ENCODE peak calls at places on chromosomes 2 and 18, in four cellular contexts. E is sigmoid colon, G is transverse colon, Z is K562. L is an unnamed sample.

GRCh38 chr2:63622751-63623150 is 34.0 kb downstream of the MDH1 start:
- DNase-seq in G (no peak), Z (no peak), E (no peak), L (no peak)

GRCh38 chr2:201971516-201972228 is 62.0 kb upstream of the FZD7 start:
- DNase-seq in G (no peak), Z (no peak), E (peak; percentile 24), L (no peak)

GRCh38 chr2:5544205-5544786 is 147.9 kb upstream of the SOX11 start:
- DNase-seq in E (no peak), Z (no peak), G (no peak), L (no peak)

GRCh38 chr2:176176233-176176632 is 12.2 kb upstream of the HOXD1 start:
- DNase-seq in E (no peak), G (no peak), Z (no peak), L (no peak)

GRCh38 chr2:239321596-239322413 is 79.0 kb downstream of the HDAC4 start:
- DNase-seq in G (no peak), Z (no peak), E (no peak), L (no peak)

GRCh38 chr2:25362564-25363145 is 20.9 kb upstream of the DNMT3A start:
- DNase-seq in E (peak; percentile 79), G (peak; percentile 71), Z (no peak), L (no peak)

GRCh38 chr2:35447210-35447609 is 908.4 kb upstream of the CRIM1 start:
- DNase-seq in G (no peak), Z (no peak), E (no peak), L (no peak)

GRCh38 chr18:25563816-25564370 is 211.9 kb upstream of the ZNF521 start:
- DNase-seq in E (no peak), Z (no peak), G (no peak), L (no peak)

GRCh38 chr2:131034122-131035051 is 58.9 kb downstream of the FAM168B start:
- DNase-seq in G (no peak), Z (no peak), E (peak; percentile 63), L (no peak)

GRCh38 chr2:111042772-111043771 is 77.6 kb upstream of the BCL2L11 start:
- DNase-seq in Z (no peak), E (no peak), G (no peak), L (no peak)

GRCh38 chr2:111037136-111037535 is 83.6 kb upstream of the BCL2L11 start:
- DNase-seq in Z (no peak), G (no peak), E (no peak), L (no peak)

GRCh38 chr2:111041398-111042202 is 79.1 kb upstream of the BCL2L11 start:
- DNase-seq in E (no peak), Z (no peak), G (no peak), L (no peak)

GRCh38 chr2:111042261-111042660 is 78.5 kb upstream of the BCL2L11 start:
- DNase-seq in G (no peak), E (no peak), Z (no peak), L (no peak)

DNA sequence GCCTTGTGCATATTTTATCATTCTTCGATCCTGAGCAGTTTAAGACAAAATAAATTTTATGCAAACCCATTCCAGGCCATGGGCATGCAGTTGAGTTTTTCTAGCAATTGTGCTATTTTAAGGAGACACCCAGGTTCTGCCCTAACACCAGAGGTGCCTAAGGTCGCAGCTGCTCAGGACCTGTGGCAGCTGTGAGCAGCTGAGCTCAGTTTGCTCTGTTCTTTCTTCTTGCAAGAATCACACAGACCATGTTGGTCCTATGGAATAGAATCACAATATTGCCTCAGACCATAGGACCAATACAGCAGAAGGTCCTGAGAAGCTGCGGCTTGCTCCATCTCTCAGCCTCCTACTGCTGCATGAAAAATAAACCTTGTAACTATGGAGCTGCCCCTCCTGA is 80.7 kb upstream of the BCL2L11 start:
- DNase-seq in G (no peak), E (no peak), Z (no peak), L (no peak)
- H3K4me3 ChIP-seq in G (no peak overlapping the region), E (no peak overlapping the region), Z (no peak overlapping the region), L (no peak overlapping the region)

GRCh38 chr2:235049719-235050118 is 97.9 kb downstream of the SH3BP4 start:
- DNase-seq in E (peak; percentile 56), Z (no peak), G (no peak), L (no peak)

GRCh38 chr2:235049069-235049468 is 97.3 kb downstream of the SH3BP4 start:
- DNase-seq in Z (no peak), G (no peak), E (no peak), L (no peak)

GRCh38 chr2:235051436-235052260 is 99.8 kb downstream of the SH3BP4 start:
- DNase-seq in E (no peak), Z (no peak), G (no peak), L (no peak)

GRCh38 chr2:235052514-235053354 is 100.9 kb downstream of the SH3BP4 start:
- DNase-seq in E (no peak), Z (no peak), G (peak; percentile 30), L (no peak)

GRCh38 chr2:235050992-235051351 is 99.2 kb downstream of the SH3BP4 start:
- DNase-seq in Z (peak; percentile 32), G (peak; percentile 87), E (peak; percentile 95), L (peak; percentile 26)
- TF ChIP-seq POLR2A in Z (no peak), G (no peak), E (no peak), L (no peak)

GRCh38 chr2:37671816-37672103 is 318 bp upstream of the CDC42EP3 start:
- DNase-seq in E (peak; percentile 69), Z (no peak), G (no peak), L (no peak)

GRCh38 chr2:37672104-37672869 is 845 bp upstream of the CDC42EP3 start:
- DNase-seq in E (peak; percentile 82), Z (peak; percentile 59), G (peak; percentile 83), L (no peak)

GRCh38 chr2:37676274-37676673 is 4.8 kb upstream of the CDC42EP3 start:
- DNase-seq in G (no peak), Z (no peak), E (no peak), L (no peak)

GRCh38 chr2:37672870-37673184 is 1.4 kb upstream of the CDC42EP3 start:
- DNase-seq in E (no peak), Z (no peak), G (no peak), L (no peak)

DNA sequence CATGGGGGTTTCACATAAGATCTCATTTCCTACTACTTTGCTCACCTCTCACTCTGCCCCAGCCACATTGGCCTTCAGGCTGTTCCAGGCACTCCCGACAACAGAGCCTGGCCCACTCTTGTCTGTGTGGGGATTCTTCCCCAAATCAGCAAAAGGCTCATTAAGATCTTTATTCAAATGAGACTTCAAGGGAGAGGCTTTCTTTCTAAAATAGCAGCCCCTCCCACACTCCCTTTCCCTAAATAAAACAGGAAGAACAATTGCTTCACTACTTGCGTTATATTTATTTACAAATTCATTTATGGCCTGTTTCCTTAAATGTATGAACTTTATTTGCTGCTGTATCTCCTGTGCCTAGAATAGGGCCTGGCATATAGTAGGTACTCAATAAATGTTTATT is 3.6 kb upstream of the CDC42EP3 start:
- DNase-seq in G (no peak), E (no peak), Z (no peak), L (no peak)
- H3K27ac ChIP-seq in G (no peak overlapping the region), E (peak overlapping the region; percentile 98), Z (no peak overlapping the region), L (no peak overlapping the region)

DNA sequence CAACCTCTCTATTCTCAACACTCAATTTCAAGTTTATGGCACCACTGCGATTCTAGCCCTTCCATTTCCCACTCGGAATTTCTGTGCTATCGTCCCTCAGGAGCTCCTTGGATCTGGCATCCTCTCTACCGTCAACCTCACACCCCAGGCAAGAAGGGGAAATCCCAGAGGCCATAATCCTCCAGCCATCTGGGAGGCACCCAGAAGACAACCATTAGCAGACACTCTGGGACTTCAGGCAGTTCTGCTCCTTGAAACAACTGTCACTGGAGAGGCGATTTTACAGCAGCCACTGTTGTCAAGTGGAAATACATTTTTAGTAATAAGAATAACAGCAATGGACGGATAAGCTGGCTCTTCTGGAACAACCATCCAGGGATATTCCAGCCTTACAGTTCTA is 101.7 kb downstream of the MREG start:
- DNase-seq in Z (no peak), G (no peak), E (no peak), L (no peak)
- H3K4me3 ChIP-seq in Z (no peak overlapping the region), G (no peak overlapping the region), E (no peak overlapping the region), L (no peak overlapping the region)

DNA sequence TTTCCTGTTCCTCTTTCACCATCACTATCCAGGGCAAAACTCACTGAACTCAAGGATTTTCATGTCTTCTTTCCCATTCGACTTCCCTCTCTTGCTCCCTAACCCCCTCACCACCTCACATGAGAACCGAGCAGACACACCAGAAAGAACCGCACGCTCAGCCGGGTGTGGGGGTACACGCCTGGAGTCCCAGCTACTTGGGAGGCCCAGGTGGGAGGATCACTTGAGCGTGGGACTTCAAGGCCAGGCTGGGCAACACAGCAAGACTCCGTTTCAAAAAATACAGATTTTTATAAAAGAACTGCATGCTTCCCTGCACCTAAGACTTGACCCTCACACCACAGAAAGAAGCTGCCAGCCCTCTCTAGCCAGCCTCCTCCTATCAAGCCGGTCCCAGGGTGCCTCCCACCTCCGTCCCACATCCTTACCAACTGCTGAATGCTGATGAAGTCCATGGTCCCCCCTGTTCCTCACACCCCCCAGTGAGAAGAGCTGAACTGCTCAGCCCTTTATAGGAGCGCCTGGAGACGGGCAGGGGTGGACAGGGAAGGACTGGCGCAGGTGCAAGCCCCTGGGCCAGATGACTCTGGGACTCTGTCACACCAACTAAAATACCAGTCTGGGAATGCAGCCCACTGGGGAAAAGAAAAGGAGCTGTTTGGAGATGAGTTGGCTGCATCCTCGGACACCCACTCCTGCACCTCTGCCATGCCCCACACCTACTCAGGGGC is at the start of gene ANKRD23:
- DNase-seq in G (no peak), Z (no peak), E (no peak), L (no peak)
- TF ChIP-seq POLR2A in G (no peak), Z (no peak), E (no peak), L (no peak)

L was measured in esophagus squamous epithelium.